ENCODE peak calls at places on chromosomes 2 and 18, in four cellular contexts. W is GM13977, Q is choroid plexus epithelial cell, U is heart left ventricle. T is an unnamed sample.

GRCh38 chr2:56448403-56448998 is 264.7 kb downstream of the CCDC85A start:
- DNase-seq in W (no peak), Q (no peak), U (no peak), T (no peak)

GRCh38 chr2:38178556-38179419 is 102.8 kb upstream of the CYP1B1 start:
- DNase-seq in W (no peak), Q (peak), U (no peak), T (no peak)

GRCh38 chr2:91748869-91749268 is 3057.4 kb downstream of the RPIA start:
- DNase-seq in W (no peak), Q (no peak), U (no peak), T (no peak)

GRCh38 chr2:162261032-162261945 is 18.0 kb upstream of the FAP start:
- DNase-seq in W (peak), Q (peak), U (peak), T (no peak)

GRCh38 chr2:62354771-62355550 is 151.0 kb downstream of the TMEM17 start:
- DNase-seq in W (no peak), Q (no peak), U (no peak), T (no peak)

GRCh38 chr2:2843969-2844548 is 513.0 kb upstream of the MYT1L start:
- DNase-seq in W (no peak), Q (no peak), U (peak), T (no peak)

GRCh38 chr2:70070557-70071268 is 16.6 kb upstream of the PCBP1 start:
- DNase-seq in W (peak), Q (peak), U (peak), T (peak)

GRCh38 chr2:85131116-85131515 is 2.1 kb upstream of the TCF7L1 start:
- DNase-seq in W (peak), Q (peak), U (no peak), T (no peak)

GRCh38 chr2:232525796-232526195 is at the start of gene CHRND:
- DNase-seq in W (no peak), Q (no peak), U (peak), T (peak)

GRCh38 chr2:59896499-59896898 is 657.0 kb downstream of the BCL11A start:
- DNase-seq in W (no peak), Q (no peak), U (no peak), T (no peak)

GRCh38 chr2:223262946-223263345 is 211.0 kb downstream of the KCNE4 start:
- DNase-seq in W (no peak), Q (peak), U (no peak), T (no peak)

GRCh38 chr2:63056309-63057065 is 5.9 kb downstream of the OTX1 start:
- DNase-seq in W (peak), Q (no peak), U (peak), T (no peak)

GRCh38 chr2:98598781-98599428 is 9.4 kb downstream of the COA5 start:
- DNase-seq in W (no peak), Q (peak), U (no peak), T (no peak)

GRCh38 chr18:8745355-8746014 is 40.1 kb downstream of the MTCL1 start:
- DNase-seq in W (no peak), Q (no peak), U (no peak), T (no peak)

DNA sequence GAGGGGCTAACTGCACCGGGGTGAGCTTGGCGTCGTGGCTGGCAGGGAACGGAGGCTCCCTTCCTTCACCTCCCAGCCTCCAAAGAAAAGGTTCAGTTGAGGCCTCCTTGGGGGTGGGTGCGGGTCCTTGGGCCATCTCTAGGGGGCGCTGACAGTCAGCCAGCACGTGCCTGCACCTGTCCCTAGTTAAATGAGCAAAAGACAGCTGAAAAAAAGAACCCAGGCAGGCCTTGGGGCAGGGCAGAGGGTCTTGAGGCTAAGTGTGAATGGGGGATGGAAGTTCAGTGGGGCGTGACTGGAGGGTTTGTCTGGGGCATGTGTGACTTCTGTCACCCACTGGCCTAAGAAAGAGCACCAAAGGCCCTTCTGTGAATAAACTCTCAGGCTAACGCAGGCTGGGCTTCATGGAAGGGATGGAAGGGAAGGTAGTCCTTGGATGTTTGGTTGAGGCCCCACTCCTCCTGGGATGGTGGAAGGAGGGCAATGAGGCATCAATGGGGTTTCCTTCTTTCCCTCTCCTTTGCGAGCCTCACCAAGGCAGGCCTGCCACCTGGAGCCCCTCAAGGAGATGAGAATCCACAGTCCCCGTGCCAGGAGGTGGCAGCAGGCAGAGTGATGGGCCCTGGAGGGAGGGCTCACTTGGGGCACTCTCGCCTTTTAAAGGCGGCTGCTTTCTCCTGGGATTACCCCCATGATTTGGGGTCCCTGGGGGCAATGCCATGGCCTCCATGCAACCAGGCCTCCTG is 56.2 kb downstream of the ZFP36L2 start:
- DNase-seq in W (peak), Q (no peak), U (no peak), T (no peak)
- TF ChIP-seq CTCF in W (peak), Q (peak), U (peak), T (peak)

DNA sequence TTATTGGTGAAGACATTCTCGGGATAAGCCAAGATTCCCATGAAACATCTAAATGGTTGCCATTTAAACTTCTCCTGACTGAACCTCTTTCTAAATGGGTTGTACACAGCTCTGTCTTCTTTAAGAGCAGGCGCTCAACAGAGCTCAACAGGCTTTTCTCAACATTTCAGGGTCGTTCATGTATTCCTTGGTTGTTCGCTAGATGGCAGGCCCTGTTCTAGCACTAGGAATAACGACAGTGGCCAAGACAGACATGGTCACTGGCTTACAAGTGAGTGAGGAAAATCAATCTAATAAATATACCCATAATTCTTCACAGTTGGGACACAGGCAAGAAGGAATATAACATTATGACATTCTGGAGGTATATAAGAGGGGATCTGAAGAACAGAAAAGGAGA is 154.5 kb downstream of the SMAD2 start:
- DNase-seq in W (no peak), Q (peak), U (no peak), T (no peak)
- TF ChIP-seq CTCF in W (no peak), Q (peak), U (no peak), T (peak)

GRCh38 chr2:241844066-241844728 is 14.5 kb downstream of the PDCD1 start:
- DNase-seq in W (peak), Q (peak), U (peak), T (no peak)
- TF ChIP-seq CTCF in W (no peak), Q (no peak), U (no peak), T (no peak)

DNA sequence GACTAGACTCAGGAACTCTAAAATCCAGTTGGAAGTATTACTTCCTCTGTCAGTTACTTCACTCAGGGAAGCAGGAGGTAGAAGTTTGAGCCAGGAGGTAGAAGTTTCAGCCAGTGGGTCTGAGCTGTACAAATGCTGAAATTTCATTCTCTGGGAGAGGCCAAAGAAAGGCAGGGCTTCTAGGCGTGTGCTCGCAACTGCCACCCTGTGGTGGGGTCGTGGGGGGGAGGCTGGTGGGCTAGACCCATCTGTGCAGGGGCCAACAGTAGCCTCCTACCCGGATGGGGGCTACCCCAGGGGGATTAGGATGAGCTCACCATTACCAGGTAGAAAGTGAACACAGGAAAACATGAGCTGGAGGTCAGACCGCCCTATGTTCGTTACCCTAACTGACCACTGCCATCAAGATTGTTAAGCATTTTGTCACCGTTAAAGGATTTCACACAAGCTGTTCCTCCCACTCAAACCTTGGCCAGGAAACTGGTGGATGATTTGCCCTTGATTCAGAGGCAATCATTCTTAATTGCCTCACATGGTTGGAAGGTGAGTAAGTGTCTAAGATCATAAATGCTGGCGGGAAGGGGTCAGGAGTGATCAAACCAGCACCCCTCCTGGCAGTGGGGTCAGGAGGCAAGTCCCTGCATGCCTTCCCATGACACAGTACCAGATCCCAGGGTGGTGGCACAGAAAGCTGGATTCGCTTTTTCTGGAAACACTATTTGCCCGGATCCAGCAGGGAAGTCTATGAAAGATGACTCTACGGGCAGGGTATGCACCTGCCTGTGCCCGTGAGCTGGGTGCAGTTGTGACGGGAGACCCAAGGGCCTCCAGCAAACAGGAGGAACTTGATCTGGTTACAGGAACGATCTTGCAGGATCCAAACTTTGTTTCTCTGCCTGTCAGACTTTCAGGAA is 5.2 kb upstream of the FHL2 start:
- DNase-seq in W (no peak), Q (peak), U (no peak), T (no peak)
- TF ChIP-seq CTCF in W (no peak), Q (peak), U (no peak), T (no peak)

DNA sequence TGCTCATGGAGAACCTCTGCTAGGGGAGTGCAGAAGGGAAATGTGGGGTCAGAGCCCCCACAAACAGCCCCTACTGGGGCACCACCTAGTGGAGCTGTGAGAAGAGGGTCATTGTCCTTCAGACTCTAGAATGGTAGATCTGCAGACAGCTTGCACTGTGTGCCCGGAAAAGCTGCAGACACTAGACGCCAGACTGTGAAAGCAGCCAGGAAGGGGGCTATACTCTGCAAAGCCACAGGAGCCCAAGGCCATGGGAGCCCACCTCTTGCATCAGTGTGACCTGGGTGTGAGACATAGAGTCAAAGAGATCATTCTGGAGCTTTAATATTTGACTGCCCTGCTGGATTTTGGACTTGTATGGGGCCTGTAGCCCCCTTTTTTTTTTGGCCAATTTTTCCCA is 60.9 kb downstream of the RPE start:
- DNase-seq in W (no peak), Q (no peak), U (no peak), T (no peak)
- TF ChIP-seq CTCF in W (no peak), Q (no peak), U (no peak), T (no peak)

DNA sequence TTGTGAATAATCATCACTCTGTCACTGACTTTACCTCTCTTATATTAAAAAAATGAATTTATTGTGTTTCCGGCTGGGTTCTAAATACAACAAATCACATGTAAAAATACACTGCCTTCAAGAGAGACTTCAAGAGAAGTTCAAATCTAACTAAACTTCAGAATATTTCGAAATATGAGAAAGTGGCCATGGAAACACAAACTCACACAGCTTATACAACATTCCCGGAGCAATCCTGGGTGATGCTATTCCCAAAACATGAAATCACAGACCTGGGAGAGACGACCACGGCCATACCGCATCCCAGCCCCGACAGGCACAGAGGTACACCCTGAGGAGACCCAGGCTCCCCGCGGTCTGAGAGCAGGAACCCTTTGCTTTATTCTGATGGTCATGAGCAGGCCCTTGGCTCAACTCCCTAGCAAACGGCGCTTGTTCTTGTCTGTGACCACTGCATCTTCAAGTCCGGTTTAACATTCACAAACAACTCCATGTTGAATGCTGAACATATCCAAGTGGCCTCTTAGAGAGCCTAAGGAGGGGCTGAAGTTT is 185.4 kb upstream of the REV1 start:
- DNase-seq in W (no peak), Q (no peak), U (no peak), T (no peak)
- TF ChIP-seq CTCF in W (no peak), Q (no peak), U (no peak), T (no peak)

GRCh38 chr2:234528410-234529150 is 31.7 kb upstream of the ARL4C start:
- DNase-seq in W (no peak), Q (no peak), U (no peak), T (no peak)
- TF ChIP-seq CTCF in W (no peak), Q (no peak), U (no peak), T (no peak)

GRCh38 chr18:28995319-28995718 is 818.4 kb upstream of the CDH2 start:
- DNase-seq in W (no peak), Q (peak), U (no peak), T (no peak)
- TF ChIP-seq CTCF in W (no peak), Q (peak), U (no peak), T (no peak)

GRCh38 chr2:46847185-46847710 is 68.4 kb downstream of the MCFD2 start:
- DNase-seq in W (no peak), Q (peak), U (peak), T (no peak)
- TF ChIP-seq CTCF in W (no peak), Q (peak), U (no peak), T (no peak)